ENCODE peak calls at places on chromosomes 11 and 22, in nine cellular contexts. K is iPS DF 6.9; Q is stimulated activated CD8-positive, alpha-beta memory T cell treated with anti-CD3 and anti-CD28 coated beads, Interleukin-2, amount 100 ng/mL, for 1 hour; R is HuH-7.5; H is NCI-H2171; O is GM03348; L is activated CD8-positive, alpha-beta memory T cell treated with anti-CD3 and anti-CD28 coated beads, Interleukin-2, amount 50 U/mL, for 4 hours; G is NAMALWA; I is EL. U is an unnamed sample.

GRCh38 chr11:130585545-130585944 is 137.1 kb downstream of the ADAMTS15 start:
- DNase-seq in K (no peak), Q (no peak), R (no peak), H (no peak), O (peak), L (no peak), G (no peak), I (peak), U (no peak)

GRCh38 chr11:102199673-102200072 is 89.4 kb downstream of the YAP1 start:
- DNase-seq in K (no peak), Q (no peak), R (no peak), H (no peak), O (no peak), L (no peak), G (no peak), I (no peak), U (no peak)

GRCh38 chr22:41524809-41525449 is 19.3 kb downstream of the POLR3H start:
- DNase-seq in K (no peak), Q (peak), R (no peak), H (no peak), O (no peak), L (peak), G (no peak), I (no peak), U (no peak)

GRCh38 chr22:18110944-18111758 is 542 bp downstream of the TUBA8 start:
- DNase-seq in K (no peak), Q (no peak), R (no peak), H (no peak), O (no peak), L (no peak), G (no peak), I (no peak), U (no peak)

GRCh38 chr11:125938418-125938817 is 7.4 kb upstream of the VSIG10L2 start:
- DNase-seq in K (no peak), Q (no peak), R (no peak), H (no peak), O (no peak), L (no peak), G (no peak), I (no peak), U (peak)

GRCh38 chr11:106468091-106468490 is 390.6 kb downstream of the AASDHPPT start:
- DNase-seq in K (no peak), Q (no peak), R (no peak), H (no peak), O (no peak), L (no peak), G (no peak), I (peak), U (no peak)

GRCh38 chr11:67301313-67301921 is 1.9 kb upstream of the SSH3 start:
- DNase-seq in K (no peak), Q (no peak), R (no peak), H (no peak), O (no peak), L (no peak), G (no peak), I (no peak), U (no peak)

GRCh38 chr11:47980907-47981621 is 705 bp downstream of the PTPRJ start:
- DNase-seq in K (no peak), Q (no peak), R (peak), H (no peak), O (peak), L (peak), G (peak), I (peak), U (no peak)

GRCh38 chr11:19810852-19811251 is 98.2 kb downstream of the NAV2 start:
- DNase-seq in K (no peak), Q (no peak), R (no peak), H (no peak), O (no peak), L (no peak), G (no peak), I (no peak), U (no peak)

GRCh38 chr11:64296830-64297721 is 3.1 kb upstream of the CATSPERZ start:
- DNase-seq in K (no peak), Q (no peak), R (no peak), H (no peak), O (no peak), L (no peak), G (no peak), I (no peak), U (no peak)

GRCh38 chr11:74232316-74232950 is 61.3 kb downstream of the PPME1 start:
- DNase-seq in K (no peak), Q (no peak), R (no peak), H (no peak), O (no peak), L (no peak), G (no peak), I (no peak), U (no peak)

GRCh38 chr11:100929377-100929776 is 200.2 kb downstream of the PGR start:
- DNase-seq in K (no peak), Q (no peak), R (no peak), H (no peak), O (peak), L (no peak), G (no peak), I (peak), U (no peak)